ENCODE peak calls at places on chromosomes 4 and X, in four cellular contexts. B, T, E and O are unnamed samples.

GRCh38 chr4:166421556-166422156 is 548.6 kb downstream of the TLL1 start:
- DNase-seq in T (no peak), E (no peak), B (no peak), O (no peak)

GRCh38 chr4:53962516-53963225 is 101.7 kb downstream of the CHIC2 start:
- DNase-seq in E (no peak), B (no peak), T (no peak), O (no peak)

GRCh38 chr4:146643812-146644401 is 5.2 kb downstream of the POU4F2 start:
- DNase-seq in E (no peak), T (no peak), B (no peak), O (no peak)

GRCh38 chr4:6319530-6320150 is 50.0 kb downstream of the WFS1 start:
- DNase-seq in T (peak; percentile 9), B (no peak), E (no peak), O (no peak)

GRCh38 chr4:184889683-184890082 is 63.9 kb upstream of the ACSL1 start:
- DNase-seq in B (no peak), E (no peak), T (no peak), O (no peak)

GRCh38 chrX:24023972-24024664 is 2.9 kb downstream of the KLHL15 start:
- DNase-seq in B (no peak), T (no peak), E (no peak), O (no peak)

GRCh38 chr4:112731715-112732114 is 94.8 kb downstream of the LARP7 start:
- DNase-seq in E (no peak), T (no peak), B (no peak), O (no peak)

GRCh38 chrX:1581132-1581531 is 10.3 kb upstream of the AKAP17A start:
- DNase-seq in E (peak; percentile 83), B (no peak), T (no peak), O (no peak)

GRCh38 chr4:20251061-20251795 is 477 bp upstream of the SLIT2 start:
- DNase-seq in T (no peak), B (no peak), E (no peak), O (no peak)

GRCh38 chr4:85153221-85153620 is 186.7 kb upstream of the WDFY3 start:
- DNase-seq in T (no peak), B (no peak), E (no peak), O (no peak)

GRCh38 chr4:17273047-17273446 is 238.8 kb downstream of the QDPR start:
- DNase-seq in E (no peak), T (no peak), B (no peak), O (no peak)

GRCh38 chr4:2304321-2304876 is 42.5 kb upstream of the MXD4 start:
- DNase-seq in E (no peak), T (no peak), B (no peak), O (peak; percentile 55)

GRCh38 chr4:128153795-128154194 is 92.7 kb downstream of the LARP1B start:
- DNase-seq in B (no peak), T (no peak), E (no peak), O (no peak)

GRCh38 chr4:36208884-36209473 is 35.3 kb downstream of the ARAP2 start:
- DNase-seq in B (no peak), E (peak; percentile 14), T (no peak), O (no peak)

GRCh38 chr4:39758176-39758575 is 60.2 kb downstream of the UBE2K start:
- DNase-seq in B (no peak), T (no peak), E (no peak), O (no peak)
- H3K36me3 ChIP-seq in B (no peaks in the 10 kb centered on the region), T (peaks cover 11% of the 10 kb centered on the region), E (no peaks in the 10 kb centered on the region), O (peaks cover 85% of the 10 kb centered on the region)

DNA sequence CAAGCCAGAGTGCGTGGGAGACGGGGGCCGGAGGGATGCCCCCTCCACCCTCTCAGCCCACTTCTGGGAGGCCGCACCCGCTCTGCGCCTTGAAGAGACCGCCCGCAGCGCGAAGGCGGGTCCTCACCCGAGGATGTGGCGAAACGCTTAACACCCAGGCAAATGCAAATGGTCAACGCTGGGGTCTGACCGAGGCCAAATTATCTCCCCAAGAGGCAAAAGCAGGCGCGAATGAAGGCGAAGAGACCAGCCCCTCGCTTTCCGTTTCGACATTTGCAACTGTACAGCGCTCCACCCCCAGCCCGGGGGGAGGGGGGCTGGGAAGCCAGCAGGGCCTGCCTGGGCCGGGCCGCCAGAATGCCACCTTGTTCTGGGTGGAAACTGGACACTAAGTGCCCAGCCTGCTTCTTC is 137.7 kb upstream of the ZIC3 start:
- DNase-seq in E (no peak), B (no peak), T (no peak), O (no peak)
- H3K4me3 ChIP-seq in E (no peak overlapping the region), B (peak overlapping the region; percentile 35), T (peak overlapping the region; percentile 61), O (peak overlapping the region; percentile 39)

GRCh38 chr4:118756429-118756828 is 71.2 kb downstream of the METTL14 start:
- DNase-seq in B (no peak), T (no peak), E (no peak), O (no peak)
- H3K36me3 ChIP-seq in B (no peaks in the 10 kb centered on the region), T (no peaks in the 10 kb centered on the region), E (no peaks in the 10 kb centered on the region), O (peaks cover 59% of the 10 kb centered on the region)

GRCh38 chr4:171813195-171813955 is at the start of gene GALNTL6:
- DNase-seq in E (no peak), T (peak; percentile 44), B (no peak), O (peak; percentile 80)
- H3K4me3 ChIP-seq in E (no peak within 1 kb of the TSS), T (peak within 1 kb of the TSS; percentile 53), B (peak within 1 kb of the TSS; percentile 24), O (peak within 1 kb of the TSS; percentile 31)

GRCh38 chrX:115367956-115368355 is 78.4 kb downstream of the LUZP4 start:
- DNase-seq in E (no peak), T (no peak), B (no peak), O (no peak)
- H3K36me3 ChIP-seq in E (no peaks in the 10 kb centered on the region), T (no peaks in the 10 kb centered on the region), B (no peaks in the 10 kb centered on the region), O (no peaks in the 10 kb centered on the region)